ENCODE peak calls at places on chromosomes 5 and 9, in seven cellular contexts. P is testis, D is body of pancreas, M is aorta, F is psoas muscle, C is SK-N-SH, G is kidney. Q is an unnamed sample.

GRCh38 chr9:21812945-21813568 is 10.6 kb downstream of the MTAP start:
- DNase-seq in D (peak; percentile 77), C (peak; percentile 69), M (peak; percentile 76), G (peak; percentile 80), P (peak; percentile 80), F (peak; percentile 80), Q (peak; percentile 55)

GRCh38 chr5:80495891-80496290 is 8.0 kb downstream of the FAM151B start:
- DNase-seq in D (no peak), C (no peak), P (no peak), G (no peak), F (no peak), M (no peak), Q (no peak)

GRCh38 chr9:18542837-18543405 is 69.0 kb downstream of the ADAMTSL1 start:
- DNase-seq in C (peak; percentile 19), D (no peak), P (no peak), G (no peak), M (no peak), F (no peak), Q (no peak)

GRCh38 chr5:125294844-125295243 is 548.4 kb upstream of the ZNF608 start:
- DNase-seq in P (no peak), C (no peak), D (no peak), G (no peak), M (no peak), F (no peak), Q (no peak)

GRCh38 chr9:31355159-31355882 is 1029.1 kb upstream of the ACO1 start:
- DNase-seq in M (no peak), D (no peak), F (no peak), G (no peak), C (no peak), P (no peak), Q (no peak)

GRCh38 chr5:55438931-55439477 is 95.8 kb downstream of the PLPP1 start:
- DNase-seq in F (no peak), G (peak; percentile 59), M (peak; percentile 55), C (no peak), P (no peak), D (peak; percentile 24), Q (no peak)

GRCh38 chr5:114339108-114339507 is 22.8 kb upstream of the KCNN2 start:
- DNase-seq in M (no peak), F (no peak), G (no peak), P (no peak), C (no peak), D (no peak), Q (no peak)

GRCh38 chr5:176534640-176535039 is 2.6 kb downstream of the RNF44 start:
- DNase-seq in G (peak; percentile 72), F (no peak), P (no peak), C (no peak), M (no peak), D (no peak), Q (no peak)

GRCh38 chr5:173823721-173824567 is 64.2 kb upstream of the CPEB4 start:
- DNase-seq in F (no peak), M (no peak), G (no peak), D (peak; percentile 81), P (no peak), C (no peak), Q (no peak)

GRCh38 chr9:114894801-114895433 is 35.5 kb downstream of the TNFSF8 start:
- DNase-seq in F (no peak), C (no peak), M (peak; percentile 58), D (peak; percentile 24), P (no peak), G (no peak), Q (no peak)

GRCh38 chr9:224540-225520 is 10.2 kb downstream of the DOCK8 start:
- DNase-seq in C (no peak), D (no peak), M (no peak), G (no peak), F (no peak), P (no peak), Q (no peak)

DNA sequence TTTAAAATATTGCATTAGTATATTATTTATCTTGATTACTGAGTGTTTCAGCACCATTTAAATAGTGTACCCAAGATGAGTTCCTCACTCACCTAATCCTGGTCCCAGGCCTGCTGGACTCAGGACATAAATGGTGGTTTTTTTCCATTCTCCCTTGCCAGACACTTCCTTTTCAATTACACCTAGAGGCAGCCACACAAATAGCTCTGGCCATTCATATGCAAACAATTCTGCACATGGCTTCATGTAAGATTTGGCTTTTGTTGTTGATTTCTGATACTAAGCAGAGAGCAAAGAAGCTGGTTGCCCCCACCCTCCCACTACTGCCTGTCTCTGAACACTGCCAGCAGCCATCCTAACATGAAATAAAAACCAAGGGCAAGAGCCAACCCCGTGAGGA is 180.4 kb downstream of the SEMA5A start:
- DNase-seq in M (no peak), G (no peak), C (peak; percentile 37), F (no peak), P (no peak), D (no peak), Q (no peak)
- H3K4me1 ChIP-seq in M (no peaks in the 10 kb centered on the region), G (no peaks in the 10 kb centered on the region), C (no peaks in the 10 kb centered on the region), F (no peaks in the 10 kb centered on the region), P (no peaks in the 10 kb centered on the region), D (no peaks in the 10 kb centered on the region), Q (no peaks in the 10 kb centered on the region)

DNA sequence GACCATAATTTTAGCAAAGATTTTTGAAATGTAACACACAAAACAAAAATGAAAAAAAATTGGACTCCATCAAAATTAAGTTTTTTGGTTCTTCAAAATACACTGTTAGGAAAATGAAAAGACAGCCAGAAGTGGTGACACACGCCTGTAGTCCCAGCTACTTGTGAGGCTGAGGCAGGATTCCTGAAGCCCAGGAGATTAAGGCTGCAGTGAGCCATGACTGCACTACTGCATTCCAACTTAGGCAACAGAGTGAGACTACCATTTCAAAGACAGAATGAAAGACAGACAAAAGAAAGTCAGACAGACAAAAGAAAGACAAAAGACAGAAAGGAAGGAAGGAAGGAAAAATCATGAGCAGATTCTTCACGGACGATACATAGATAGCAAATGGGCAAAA is 7.5 kb downstream of the DIAPH1 start:
- DNase-seq in F (no peak), D (no peak), C (no peak), P (no peak), M (no peak), G (no peak), Q (no peak)
- H3K4me3 ChIP-seq in F (peak overlapping the region; percentile 2), D (no peak overlapping the region), C (no peak overlapping the region), P (no peak overlapping the region), M (no peak overlapping the region), G (no peak overlapping the region), Q (no peak overlapping the region)

DNA sequence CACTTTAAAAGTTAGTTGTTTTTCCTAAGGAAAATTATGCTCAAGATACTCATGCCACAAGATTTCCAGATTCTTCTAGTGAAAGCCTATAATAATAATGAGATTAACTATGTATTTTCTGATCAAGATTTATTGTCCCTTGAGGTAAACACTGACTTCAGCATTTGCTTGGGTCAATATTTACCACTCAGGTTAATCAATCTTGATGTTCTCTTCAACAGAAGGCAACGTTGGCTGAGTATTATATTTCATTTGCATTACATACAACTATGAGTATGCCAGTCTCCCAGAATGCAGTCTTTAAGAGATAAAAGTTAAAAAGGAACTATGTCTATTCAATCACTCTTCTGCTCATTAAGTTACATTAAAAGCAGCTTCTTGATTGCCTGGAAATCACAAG is 115.6 kb downstream of the GPR21 start:
- DNase-seq in F (no peak), G (no peak), P (no peak), M (no peak), C (no peak), D (no peak), Q (no peak)
- H3K27ac ChIP-seq in F (no peak overlapping the region), G (no peak overlapping the region), P (no peak overlapping the region), M (no peak overlapping the region), C (no peak overlapping the region), D (no peak overlapping the region), Q (no peak overlapping the region)

GRCh38 chr9:120926397-120926928 is at the start of gene TRAF1:
- DNase-seq in M (no peak), G (no peak), F (no peak), C (no peak), P (no peak), D (peak; percentile 19), Q (no peak)

GRCh38 chr9:120928015-120928719 is 1.6 kb upstream of the TRAF1 start:
- DNase-seq in D (peak; percentile 66), F (no peak), C (no peak), G (peak; percentile 83), P (peak; percentile 70), M (peak; percentile 82), Q (no peak)

GRCh38 chr9:120927125-120928014 is 774 bp upstream of the TRAF1 start:
- DNase-seq in P (no peak), G (no peak), F (no peak), M (no peak), C (no peak), D (no peak), Q (no peak)

GRCh38 chr9:120929392-120929791 is 2.8 kb upstream of the TRAF1 start:
- DNase-seq in F (no peak), M (no peak), P (no peak), G (no peak), C (no peak), D (no peak), Q (no peak)

DNA sequence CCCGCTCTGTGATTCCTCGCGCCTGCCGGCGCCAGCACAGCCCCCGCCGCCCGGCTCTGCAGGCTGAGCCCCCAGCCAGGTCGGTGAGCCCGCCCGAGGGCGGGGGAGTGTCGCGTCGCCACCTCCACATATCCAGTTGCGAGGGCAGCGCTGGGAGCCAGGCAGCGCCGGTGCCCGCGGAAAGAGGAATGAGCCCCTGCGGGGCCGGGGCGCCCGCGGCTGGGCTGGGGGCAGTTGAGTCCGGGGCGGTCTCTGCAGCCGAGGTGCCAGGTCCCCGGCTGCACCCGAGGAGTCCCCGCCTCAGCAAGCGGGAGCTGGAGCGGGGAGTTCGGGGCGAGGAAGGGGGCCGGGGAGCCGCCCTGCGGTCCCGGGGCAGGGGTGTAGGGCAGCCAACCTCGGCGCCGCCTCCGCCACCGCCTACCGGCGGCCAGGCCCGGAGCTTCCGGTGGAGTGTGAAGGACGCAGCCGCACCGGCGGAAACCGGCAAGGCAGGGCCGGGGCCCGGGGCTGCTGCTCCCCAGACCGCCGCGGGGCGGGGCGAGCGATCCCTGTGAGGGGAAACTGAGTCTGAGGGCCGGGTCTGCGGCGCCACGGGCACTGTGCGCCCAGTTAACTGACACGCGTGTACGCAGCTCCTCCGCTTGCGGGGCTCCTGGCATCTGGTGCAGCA is 2.3 kb upstream of the TRAF1 start:
- DNase-seq in C (peak; percentile 56), D (peak; percentile 83), M (peak; percentile 86), F (peak; percentile 87), P (peak; percentile 74), G (peak; percentile 92), Q (peak; percentile 77)
- H3K4me1 ChIP-seq in C (peaks cover 35% of the 10 kb centered on the region), D (peaks cover 13% of the 10 kb centered on the region), M (peaks cover 4% of the 10 kb centered on the region), F (peaks cover 18% of the 10 kb centered on the region), P (peaks cover 18% of the 10 kb centered on the region), G (peaks cover 9% of the 10 kb centered on the region), Q (peaks cover 84% of the 10 kb centered on the region)

DNA sequence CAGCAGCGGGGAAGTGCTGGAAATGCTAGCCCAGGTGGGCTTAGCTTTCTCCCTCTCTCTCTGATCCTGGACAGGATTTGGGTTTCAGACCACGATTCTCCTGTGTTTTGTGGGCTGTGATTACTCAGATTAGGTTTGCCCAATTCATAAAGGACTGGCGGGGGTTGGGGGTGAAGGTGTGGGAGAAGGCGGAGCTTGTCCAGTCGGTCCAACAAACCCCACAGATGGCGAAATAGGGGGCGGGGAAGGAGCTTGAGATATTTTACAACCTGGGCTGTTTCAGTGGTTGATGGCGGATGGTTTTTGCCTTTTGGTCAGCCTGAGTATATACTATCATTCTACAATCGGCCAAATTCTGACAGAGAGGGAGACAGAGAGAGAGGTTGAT is 35.2 kb downstream of the PCDHAC2 start:
- DNase-seq in F (no peak), M (no peak), P (peak; percentile 19), G (peak; percentile 54), D (peak; percentile 7), C (peak; percentile 61), Q (no peak)
- H3K4me3 ChIP-seq in F (no peak overlapping the region), M (no peak overlapping the region), P (peak overlapping the region; percentile 3), G (peak overlapping the region; percentile 46), D (no peak overlapping the region), C (peak overlapping the region; percentile 47), Q (no peak overlapping the region)

GRCh38 chr9:91428927-91429351 is 5.3 kb upstream of the NFIL3 start:
- DNase-seq in C (no peak), F (no peak), D (peak; percentile 55), M (no peak), P (no peak), G (no peak), Q (no peak)
- H3K27ac ChIP-seq in C (no peak overlapping the region), F (no peak overlapping the region), D (no peak overlapping the region), M (no peak overlapping the region), P (no peak overlapping the region), G (no peak overlapping the region), Q (no peak overlapping the region)

Q was measured in naive thymus-derived CD4-positive, alpha-beta T cell.